ENCODE peak calls at places on chromosomes 1 and 21, in four cellular contexts. X is CD8-positive, alpha-beta T cell; G is HS-5; V is sigmoid colon. D is an unnamed sample.

GRCh38 chr1:115317101-115318012 is 20.7 kb downstream of the NGF start:
- DNase-seq in X (no peak), G (no peak), V (no peak), D (no peak)

GRCh38 chr1:34711469-34711868 is 43.4 kb upstream of the GJB5 start:
- DNase-seq in X (no peak), G (no peak), V (no peak), D (no peak)

GRCh38 chr1:224432672-224433040 is 1.9 kb downstream of the WDR26 start:
- DNase-seq in X (no peak), G (no peak), V (no peak), D (no peak)

GRCh38 chr1:3611170-3612019 is at the start of gene MEGF6:
- DNase-seq in X (peak), G (no peak), V (peak), D (peak)

GRCh38 chr1:119683893-119684292 is 27.8 kb upstream of the PHGDH start:
- DNase-seq in X (no peak), G (no peak), V (no peak), D (no peak)

GRCh38 chr1:86068126-86068805 is 88.3 kb downstream of the COL24A1 start:
- DNase-seq in X (no peak), G (no peak), V (peak), D (no peak)

GRCh38 chr1:4002061-4002521 is 102.0 kb upstream of the C1orf174 start:
- DNase-seq in X (no peak), G (no peak), V (peak), D (no peak)

GRCh38 chr21:25507522-25507921 is 99.8 kb downstream of the MRPL39 start:
- DNase-seq in X (no peak), G (no peak), V (no peak), D (no peak)

GRCh38 chr21:46100020-46100419 is 2.1 kb downstream of the COL6A2 start:
- DNase-seq in X (no peak), G (no peak), V (peak), D (no peak)

GRCh38 chr1:186806477-186806876 is 22.3 kb upstream of the PLA2G4A start:
- DNase-seq in X (no peak), G (no peak), V (no peak), D (no peak)

D was measured in natural killer cell treated with Interleukin-12 subunit alpha and Interleukin-12 subunit beta and Interleukin-15 and Interleukin-18, amount 100 ng/mL, for 72 hours.